ENCODE peak calls at places on chromosome 14, in ten cellular contexts. One of them, this sample, is unnamed.

GRCh38 chr14:63039800-63040380 is 5.4 kb downstream of the KCNH5 start:
- DNase-seq in IMR-90: peak; percentile 84
- DNase-seq in lung: no peak
- DNase-seq in type B pancreatic cell: no peak
- DNase-seq in epithelial cell of esophagus: peak; percentile 87
- DNase-seq in tibial nerve: no peak
- DNase-seq in endothelial cell: no peak
- DNase-seq in testis: no peak
- DNase-seq in cardiac muscle cell: peak; percentile 68
- DNase-seq in WTC11: no peak
- DNase-seq in this sample: no peak

GRCh38 chr14:30569216-30569902 is 10.4 kb downstream of the G2E3 start:
- DNase-seq in testis: no peak
- DNase-seq in IMR-90: no peak
- DNase-seq in cardiac muscle cell: no peak
- DNase-seq in type B pancreatic cell: no peak
- DNase-seq in tibial nerve: no peak
- DNase-seq in lung: no peak
- DNase-seq in endothelial cell: no peak
- DNase-seq in epithelial cell of esophagus: no peak
- DNase-seq in WTC11: no peak
- DNase-seq in this sample: no peak

GRCh38 chr14:89721330-89721729 is 233.2 kb downstream of the EFCAB11 start:
- DNase-seq in endothelial cell: no peak
- DNase-seq in tibial nerve: no peak
- DNase-seq in epithelial cell of esophagus: no peak
- DNase-seq in lung: no peak
- DNase-seq in testis: no peak
- DNase-seq in type B pancreatic cell: no peak
- DNase-seq in cardiac muscle cell: no peak
- DNase-seq in WTC11: no peak
- DNase-seq in IMR-90: no peak
- DNase-seq in this sample: no peak

GRCh38 chr14:65413739-65414045 is 1.2 kb downstream of the FUT8 start:
- DNase-seq in testis: no peak
- DNase-seq in cardiac muscle cell: no peak
- DNase-seq in lung: no peak
- DNase-seq in IMR-90: no peak
- DNase-seq in tibial nerve: peak; percentile 15
- DNase-seq in type B pancreatic cell: no peak
- DNase-seq in endothelial cell: no peak
- DNase-seq in WTC11: no peak
- DNase-seq in epithelial cell of esophagus: no peak
- DNase-seq in this sample: no peak

GRCh38 chr14:73521229-73521628 is 15.7 kb upstream of the ACOT1 start:
- DNase-seq in lung: no peak
- DNase-seq in cardiac muscle cell: no peak
- DNase-seq in IMR-90: no peak
- DNase-seq in WTC11: no peak
- DNase-seq in endothelial cell: no peak
- DNase-seq in tibial nerve: no peak
- DNase-seq in epithelial cell of esophagus: no peak
- DNase-seq in testis: no peak
- DNase-seq in type B pancreatic cell: no peak
- DNase-seq in this sample: no peak

GRCh38 chr14:91038439-91038838 is 22.0 kb downstream of the RPS6KA5 start:
- DNase-seq in tibial nerve: no peak
- DNase-seq in epithelial cell of esophagus: peak; percentile 92
- DNase-seq in IMR-90: no peak
- DNase-seq in testis: no peak
- DNase-seq in endothelial cell: no peak
- DNase-seq in lung: no peak
- DNase-seq in WTC11: no peak
- DNase-seq in cardiac muscle cell: no peak
- DNase-seq in type B pancreatic cell: no peak
- DNase-seq in this sample: no peak

GRCh38 chr14:77103954-77104353 is 5.9 kb downstream of the CIPC start:
- DNase-seq in epithelial cell of esophagus: no peak
- DNase-seq in WTC11: no peak
- DNase-seq in lung: no peak
- DNase-seq in testis: no peak
- DNase-seq in endothelial cell: no peak
- DNase-seq in IMR-90: no peak
- DNase-seq in type B pancreatic cell: no peak
- DNase-seq in tibial nerve: no peak
- DNase-seq in cardiac muscle cell: no peak
- DNase-seq in this sample: no peak

GRCh38 chr14:104818714-104819161 is 17.8 kb downstream of the ZBTB42 start:
- DNase-seq in tibial nerve: no peak
- DNase-seq in IMR-90: no peak
- DNase-seq in cardiac muscle cell: no peak
- DNase-seq in endothelial cell: no peak
- DNase-seq in WTC11: peak; percentile 2
- DNase-seq in epithelial cell of esophagus: no peak
- DNase-seq in testis: peak; percentile 12
- DNase-seq in type B pancreatic cell: no peak
- DNase-seq in lung: no peak
- DNase-seq in this sample: no peak

GRCh38 chr14:85752179-85752578 is 222.2 kb downstream of the FLRT2 start:
- DNase-seq in tibial nerve: no peak
- DNase-seq in lung: no peak
- DNase-seq in type B pancreatic cell: no peak
- DNase-seq in epithelial cell of esophagus: peak; percentile 15
- DNase-seq in endothelial cell: no peak
- DNase-seq in cardiac muscle cell: no peak
- DNase-seq in IMR-90: no peak
- DNase-seq in testis: no peak
- DNase-seq in WTC11: no peak
- DNase-seq in this sample: no peak

GRCh38 chr14:78356406-78356805 is 186.2 kb downstream of the NRXN3 start:
- DNase-seq in WTC11: peak; percentile 14
- DNase-seq in type B pancreatic cell: no peak
- DNase-seq in lung: no peak
- DNase-seq in cardiac muscle cell: no peak
- DNase-seq in IMR-90: no peak
- DNase-seq in testis: no peak
- DNase-seq in epithelial cell of esophagus: no peak
- DNase-seq in tibial nerve: no peak
- DNase-seq in endothelial cell: no peak
- DNase-seq in this sample: no peak

GRCh38 chr14:75794615-75795038 is 133.6 kb downstream of the TTLL5 start:
- DNase-seq in type B pancreatic cell: no peak
- DNase-seq in epithelial cell of esophagus: peak; percentile 27
- DNase-seq in endothelial cell: no peak
- DNase-seq in cardiac muscle cell: peak; percentile 31
- DNase-seq in lung: no peak
- DNase-seq in tibial nerve: no peak
- DNase-seq in WTC11: no peak
- DNase-seq in testis: no peak
- DNase-seq in IMR-90: peak; percentile 72
- DNase-seq in this sample: no peak
- TF ChIP-seq CTCF in type B pancreatic cell: no peak
- TF ChIP-seq CTCF in epithelial cell of esophagus: no peak
- TF ChIP-seq CTCF in endothelial cell: no peak
- TF ChIP-seq CTCF in cardiac muscle cell: peak; percentile 68
- TF ChIP-seq CTCF in lung: no peak
- TF ChIP-seq CTCF in tibial nerve: peak; percentile 23
- TF ChIP-seq CTCF in WTC11: no peak
- TF ChIP-seq CTCF in testis: no peak
- TF ChIP-seq CTCF in IMR-90: peak; percentile 65
- TF ChIP-seq CTCF in this sample: no peak

DNA sequence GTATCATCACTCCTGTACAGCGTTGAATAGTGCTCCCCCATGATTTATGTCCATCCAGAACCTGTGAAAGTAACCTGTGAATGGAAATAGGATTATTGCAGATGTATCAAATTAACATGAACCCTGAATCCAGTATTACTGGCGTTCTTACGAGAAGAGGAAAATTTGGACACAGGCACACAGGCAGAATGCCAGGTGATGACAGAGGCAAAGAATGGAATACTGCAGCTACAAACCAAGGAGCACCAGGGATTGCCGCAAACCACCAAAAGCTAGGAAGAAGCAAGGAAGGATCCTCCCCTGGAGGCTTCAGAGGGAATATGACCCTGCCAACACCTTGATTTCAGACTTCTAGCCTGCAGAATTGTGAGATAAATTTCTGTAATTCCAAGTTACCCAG is 113.5 kb upstream of the EGLN3 start:
- DNase-seq in WTC11: no peak
- DNase-seq in tibial nerve: peak; percentile 83
- DNase-seq in lung: peak; percentile 39
- DNase-seq in endothelial cell: no peak
- DNase-seq in testis: peak; percentile 58
- DNase-seq in cardiac muscle cell: no peak
- DNase-seq in epithelial cell of esophagus: peak; percentile 67
- DNase-seq in type B pancreatic cell: no peak
- DNase-seq in IMR-90: peak; percentile 11
- DNase-seq in this sample: no peak
- TF ChIP-seq CTCF in WTC11: no peak
- TF ChIP-seq CTCF in tibial nerve: no peak
- TF ChIP-seq CTCF in lung: no peak
- TF ChIP-seq CTCF in endothelial cell: no peak
- TF ChIP-seq CTCF in testis: no peak
- TF ChIP-seq CTCF in cardiac muscle cell: no peak
- TF ChIP-seq CTCF in epithelial cell of esophagus: no peak
- TF ChIP-seq CTCF in type B pancreatic cell: no peak
- TF ChIP-seq CTCF in IMR-90: no peak
- TF ChIP-seq CTCF in this sample: no peak

GRCh38 chr14:64293976-64294671 is at the start of gene ESR2:
- DNase-seq in cardiac muscle cell: peak; percentile 75
- DNase-seq in lung: no peak
- DNase-seq in endothelial cell: peak; percentile 53
- DNase-seq in epithelial cell of esophagus: peak; percentile 30
- DNase-seq in WTC11: peak; percentile 58
- DNase-seq in testis: peak; percentile 84
- DNase-seq in tibial nerve: no peak
- DNase-seq in type B pancreatic cell: peak; percentile 71
- DNase-seq in IMR-90: peak; percentile 36
- DNase-seq in this sample: peak; percentile 42
- TF ChIP-seq CTCF in cardiac muscle cell: peak; percentile 45
- TF ChIP-seq CTCF in lung: no peak
- TF ChIP-seq CTCF in endothelial cell: no peak
- TF ChIP-seq CTCF in epithelial cell of esophagus: peak; percentile 26
- TF ChIP-seq CTCF in WTC11: no peak
- TF ChIP-seq CTCF in testis: peak; percentile 13
- TF ChIP-seq CTCF in tibial nerve: no peak
- TF ChIP-seq CTCF in type B pancreatic cell: no peak
- TF ChIP-seq CTCF in IMR-90: peak; percentile 38
- TF ChIP-seq CTCF in this sample: no peak

GRCh38 chr14:59018460-59018859 is 170.0 kb upstream of the DAAM1 start:
- DNase-seq in IMR-90: no peak
- DNase-seq in testis: no peak
- DNase-seq in epithelial cell of esophagus: no peak
- DNase-seq in WTC11: no peak
- DNase-seq in type B pancreatic cell: no peak
- DNase-seq in endothelial cell: no peak
- DNase-seq in tibial nerve: no peak
- DNase-seq in cardiac muscle cell: no peak
- DNase-seq in lung: no peak
- DNase-seq in this sample: no peak

GRCh38 chr14:59018978-59019377 is 169.5 kb upstream of the DAAM1 start:
- DNase-seq in lung: no peak
- DNase-seq in IMR-90: peak; percentile 4
- DNase-seq in tibial nerve: no peak
- DNase-seq in endothelial cell: peak; percentile 41
- DNase-seq in epithelial cell of esophagus: peak; percentile 9
- DNase-seq in WTC11: peak; percentile 33
- DNase-seq in cardiac muscle cell: no peak
- DNase-seq in type B pancreatic cell: no peak
- DNase-seq in testis: no peak
- DNase-seq in this sample: no peak

GRCh38 chr14:59026086-59026485 is 162.4 kb upstream of the DAAM1 start:
- DNase-seq in tibial nerve: no peak
- DNase-seq in endothelial cell: no peak
- DNase-seq in lung: no peak
- DNase-seq in testis: no peak
- DNase-seq in type B pancreatic cell: no peak
- DNase-seq in epithelial cell of esophagus: no peak
- DNase-seq in cardiac muscle cell: no peak
- DNase-seq in WTC11: no peak
- DNase-seq in IMR-90: no peak
- DNase-seq in this sample: no peak

GRCh38 chr14:59020382-59020781 is 168.1 kb upstream of the DAAM1 start:
- DNase-seq in WTC11: no peak
- DNase-seq in endothelial cell: peak; percentile 23
- DNase-seq in tibial nerve: peak; percentile 31
- DNase-seq in epithelial cell of esophagus: peak; percentile 50
- DNase-seq in lung: no peak
- DNase-seq in testis: peak; percentile 30
- DNase-seq in cardiac muscle cell: peak; percentile 39
- DNase-seq in IMR-90: peak; percentile 46
- DNase-seq in type B pancreatic cell: no peak
- DNase-seq in this sample: peak; percentile 7

GRCh38 chr14:59022144-59022543 is 166.3 kb upstream of the DAAM1 start:
- DNase-seq in lung: no peak
- DNase-seq in epithelial cell of esophagus: peak; percentile 34
- DNase-seq in testis: peak; percentile 29
- DNase-seq in type B pancreatic cell: no peak
- DNase-seq in endothelial cell: peak; percentile 25
- DNase-seq in WTC11: no peak
- DNase-seq in cardiac muscle cell: no peak
- DNase-seq in tibial nerve: no peak
- DNase-seq in IMR-90: no peak
- DNase-seq in this sample: no peak
- TF ChIP-seq CTCF in lung: no peak
- TF ChIP-seq CTCF in epithelial cell of esophagus: peak; percentile 52
- TF ChIP-seq CTCF in testis: no peak
- TF ChIP-seq CTCF in type B pancreatic cell: peak; percentile 19
- TF ChIP-seq CTCF in endothelial cell: peak; percentile 30
- TF ChIP-seq CTCF in WTC11: no peak
- TF ChIP-seq CTCF in cardiac muscle cell: peak; percentile 17
- TF ChIP-seq CTCF in tibial nerve: no peak
- TF ChIP-seq CTCF in IMR-90: no peak
- TF ChIP-seq CTCF in this sample: no peak

This sample was measured in activated CD8-positive, alpha-beta T cell treated with anti-CD3 and anti-CD28 coated beads for 36 hours.